ENCODE peak calls at places on chromosomes 16 and 17, in six cellular contexts. One of them, this sample, is unnamed.

GRCh38 chr17:8226536-8227237 is 16.3 kb upstream of the AURKB start:
- DNase-seq in RPMI7951: peak
- DNase-seq in EL: peak
- DNase-seq in GM10248: peak
- DNase-seq in stimulated activated CD4-positive, alpha-beta T cell treated with anti-CD3 and anti-CD28 coated beads, Interleukin-1b, Interleukin-23, amount 100 ng/mL, for 24 hours: peak
- DNase-seq in PC-3: peak
- DNase-seq in this sample: no peak

GRCh38 chr16:1514507-1514906 is 19.0 kb upstream of the TMEM204 start:
- DNase-seq in stimulated activated CD4-positive, alpha-beta T cell treated with anti-CD3 and anti-CD28 coated beads, Interleukin-1b, Interleukin-23, amount 100 ng/mL, for 24 hours: no peak
- DNase-seq in GM10248: no peak
- DNase-seq in EL: no peak
- DNase-seq in PC-3: no peak
- DNase-seq in RPMI7951: no peak
- DNase-seq in this sample: no peak

GRCh38 chr17:75383842-75384195 is 21.7 kb downstream of the GRB2 start:
- DNase-seq in stimulated activated CD4-positive, alpha-beta T cell treated with anti-CD3 and anti-CD28 coated beads, Interleukin-1b, Interleukin-23, amount 100 ng/mL, for 24 hours: no peak
- DNase-seq in PC-3: no peak
- DNase-seq in GM10248: no peak
- DNase-seq in RPMI7951: no peak
- DNase-seq in EL: no peak
- DNase-seq in this sample: no peak

GRCh38 chr16:782766-783403 is 5.3 kb downstream of the RPUSD1 start:
- DNase-seq in EL: no peak
- DNase-seq in GM10248: no peak
- DNase-seq in RPMI7951: no peak
- DNase-seq in PC-3: peak
- DNase-seq in stimulated activated CD4-positive, alpha-beta T cell treated with anti-CD3 and anti-CD28 coated beads, Interleukin-1b, Interleukin-23, amount 100 ng/mL, for 24 hours: no peak
- DNase-seq in this sample: no peak

GRCh38 chr16:3651461-3652372 is 2.8 kb upstream of the DNASE1 start:
- DNase-seq in RPMI7951: no peak
- DNase-seq in GM10248: no peak
- DNase-seq in PC-3: no peak
- DNase-seq in EL: no peak
- DNase-seq in stimulated activated CD4-positive, alpha-beta T cell treated with anti-CD3 and anti-CD28 coated beads, Interleukin-1b, Interleukin-23, amount 100 ng/mL, for 24 hours: no peak
- DNase-seq in this sample: no peak

GRCh38 chr16:81198635-81199034 is 39.9 kb upstream of the BCO1 start:
- DNase-seq in RPMI7951: no peak
- DNase-seq in EL: peak
- DNase-seq in stimulated activated CD4-positive, alpha-beta T cell treated with anti-CD3 and anti-CD28 coated beads, Interleukin-1b, Interleukin-23, amount 100 ng/mL, for 24 hours: no peak
- DNase-seq in PC-3: no peak
- DNase-seq in GM10248: no peak
- DNase-seq in this sample: no peak

GRCh38 chr16:23174622-23175021 is 7.9 kb upstream of the SCNN1G start:
- DNase-seq in RPMI7951: peak
- DNase-seq in EL: no peak
- DNase-seq in PC-3: peak
- DNase-seq in GM10248: no peak
- DNase-seq in stimulated activated CD4-positive, alpha-beta T cell treated with anti-CD3 and anti-CD28 coated beads, Interleukin-1b, Interleukin-23, amount 100 ng/mL, for 24 hours: no peak
- DNase-seq in this sample: no peak

GRCh38 chr17:29345066-29345465 is 45.1 kb upstream of the TAOK1 start:
- DNase-seq in stimulated activated CD4-positive, alpha-beta T cell treated with anti-CD3 and anti-CD28 coated beads, Interleukin-1b, Interleukin-23, amount 100 ng/mL, for 24 hours: no peak
- DNase-seq in GM10248: no peak
- DNase-seq in EL: no peak
- DNase-seq in PC-3: no peak
- DNase-seq in RPMI7951: no peak
- DNase-seq in this sample: no peak

GRCh38 chr17:82087961-82088837 is 9.8 kb downstream of the FASN start:
- DNase-seq in EL: no peak
- DNase-seq in stimulated activated CD4-positive, alpha-beta T cell treated with anti-CD3 and anti-CD28 coated beads, Interleukin-1b, Interleukin-23, amount 100 ng/mL, for 24 hours: no peak
- DNase-seq in GM10248: no peak
- DNase-seq in RPMI7951: no peak
- DNase-seq in PC-3: no peak
- DNase-seq in this sample: no peak

GRCh38 chr17:65231662-65232335 is 94.6 kb downstream of the RGS9 start:
- DNase-seq in PC-3: peak
- DNase-seq in stimulated activated CD4-positive, alpha-beta T cell treated with anti-CD3 and anti-CD28 coated beads, Interleukin-1b, Interleukin-23, amount 100 ng/mL, for 24 hours: peak
- DNase-seq in RPMI7951: peak
- DNase-seq in EL: peak
- DNase-seq in GM10248: peak
- DNase-seq in this sample: no peak

GRCh38 chr17:36921131-36921851 is 16.0 kb upstream of the LHX1 start:
- DNase-seq in EL: no peak
- DNase-seq in RPMI7951: peak
- DNase-seq in stimulated activated CD4-positive, alpha-beta T cell treated with anti-CD3 and anti-CD28 coated beads, Interleukin-1b, Interleukin-23, amount 100 ng/mL, for 24 hours: peak
- DNase-seq in GM10248: no peak
- DNase-seq in PC-3: peak
- DNase-seq in this sample: no peak

GRCh38 chr16:79283578-79283977 is 317.0 kb downstream of the MAF start:
- DNase-seq in stimulated activated CD4-positive, alpha-beta T cell treated with anti-CD3 and anti-CD28 coated beads, Interleukin-1b, Interleukin-23, amount 100 ng/mL, for 24 hours: no peak
- DNase-seq in EL: no peak
- DNase-seq in GM10248: no peak
- DNase-seq in PC-3: no peak
- DNase-seq in RPMI7951: no peak
- DNase-seq in this sample: no peak

This sample was measured in omental fat pad.